ENCODE peak calls at places on chromosomes 5 and 9, in seven cellular contexts. H is brain microvascular endothelial cell, W is AG09319, Y is neural progenitor cell, R is GM10248, S is HFFc6, X is lower leg skin. G is an unnamed sample.

GRCh38 chr9:22118810-22119479 is 109.8 kb upstream of the CDKN2B start:
- DNase-seq in S (no peak), H (no peak), W (no peak), Y (no peak), X (no peak), R (no peak), G (no peak)

GRCh38 chr9:35395076-35395675 is 94.7 kb upstream of the RUSC2 start:
- DNase-seq in W (no peak), S (no peak), H (no peak), R (no peak), Y (no peak), X (peak), G (no peak)

GRCh38 chr9:20040991-20041606 is 252.3 kb upstream of the SLC24A2 start:
- DNase-seq in H (no peak), Y (no peak), R (no peak), S (no peak), X (no peak), W (no peak), G (no peak)

GRCh38 chr9:12627091-12627490 is 66.1 kb upstream of the TYRP1 start:
- DNase-seq in Y (no peak), W (no peak), X (no peak), R (no peak), S (no peak), H (no peak), G (no peak)

GRCh38 chr5:141753971-141754713 is 72.1 kb upstream of the ARAP3 start:
- DNase-seq in S (no peak), H (no peak), W (no peak), Y (peak), X (no peak), R (peak), G (peak)

GRCh38 chr5:115978779-115979178 is 16.5 kb downstream of the LVRN start:
- DNase-seq in H (no peak), S (no peak), Y (no peak), X (no peak), R (no peak), W (no peak), G (no peak)

GRCh38 chr5:112253478-112254250 is 165.4 kb downstream of the EPB41L4A start:
- DNase-seq in S (no peak), Y (no peak), R (no peak), X (no peak), H (no peak), W (no peak), G (no peak)

GRCh38 chr5:138032028-138032571 is 779 bp downstream of the FAM13B start:
- DNase-seq in Y (no peak), H (peak), X (peak), W (no peak), R (peak), S (peak), G (peak)

GRCh38 chr5:158283341-158283740 is 424.4 kb upstream of the CLINT1 start:
- DNase-seq in W (peak), S (no peak), R (no peak), Y (no peak), H (no peak), X (no peak), G (no peak)
- TF ChIP-seq CTCF in W (no peak), S (no peak), R (no peak), Y (no peak), H (no peak), X (no peak), G (no peak)

GRCh38 chr5:61768692-61769281 is 436.7 kb downstream of the ZSWIM6 start:
- DNase-seq in Y (peak), X (no peak), R (peak), H (peak), S (peak), W (no peak), G (peak)
- TF ChIP-seq CTCF in Y (peak), X (no peak), R (peak), H (peak), S (peak), W (peak), G (peak)

GRCh38 chr9:128554155-128554862 is 1.9 kb downstream of the SPTAN1 start:
- DNase-seq in S (peak), X (peak), Y (peak), R (peak), W (peak), H (peak), G (no peak)
- TF ChIP-seq CTCF in S (peak), X (no peak), Y (peak), R (no peak), W (no peak), H (peak), G (no peak)

GRCh38 chr9:132670816-132671371 is 630 bp downstream of the GTF3C4 start:
- DNase-seq in S (peak), W (no peak), H (peak), X (no peak), R (peak), Y (peak), G (peak)

GRCh38 chr9:132670359-132670815 is at the start of gene GTF3C4:
- DNase-seq in X (peak), H (no peak), Y (peak), W (peak), R (peak), S (peak), G (peak)

GRCh38 chr9:132671620-132672412 is 1.6 kb downstream of the GTF3C4 start:
- DNase-seq in W (no peak), S (peak), H (no peak), R (no peak), Y (no peak), X (no peak), G (no peak)

GRCh38 chr9:132673355-132673754 is 3.1 kb downstream of the GTF3C4 start:
- DNase-seq in R (no peak), H (peak), S (peak), X (no peak), Y (peak), W (no peak), G (peak)

GRCh38 chr9:132672413-132672690 is 2.1 kb downstream of the GTF3C4 start:
- DNase-seq in H (peak), W (no peak), S (peak), Y (no peak), X (no peak), R (no peak), G (no peak)
- TF ChIP-seq CTCF in H (peak), W (no peak), S (peak), Y (no peak), X (no peak), R (no peak), G (no peak)

G was measured in GM20000.